ENCODE peak calls at places on chromosomes 1 and 21, in eight cellular contexts. D is hepatocyte; P is germinal center; Q is astrocyte of the cerebellum; J is stimulated activated CD8-positive, alpha-beta memory T cell treated with anti-CD3 and anti-CD28 coated beads, Interleukin-4, amount 100 ng/mL, for 1 hour; A is GM03348; U is Panc1; B is HEK293T. F is an unnamed sample.

GRCh38 chr1:34829250-34829649 is 30.3 kb downstream of the SMIM12 start:
- DNase-seq in D (no peak), P (no peak), Q (no peak), J (no peak), A (peak; percentile 48), U (no peak), B (no peak), F (peak; percentile 53)

GRCh38 chr21:43760391-43760958 is 15.6 kb downstream of the CSTB start:
- DNase-seq in D (no peak), P (no peak), Q (no peak), J (no peak), A (no peak), U (no peak), B (no peak), F (no peak)

GRCh38 chr1:40450491-40451237 is 388 bp downstream of the ZFP69B start:
- DNase-seq in D (peak; percentile 37), P (peak; percentile 37), Q (peak; percentile 13), J (peak; percentile 71), A (peak; percentile 57), U (peak; percentile 42), B (peak; percentile 16), F (no peak)

GRCh38 chr1:89285715-89286380 is 13.2 kb upstream of the GBP5 start:
- DNase-seq in D (no peak), P (no peak), Q (no peak), J (no peak), A (no peak), U (no peak), B (no peak), F (no peak)

GRCh38 chr1:43766086-43766784 is 58.9 kb downstream of the ST3GAL3 start:
- DNase-seq in D (no peak), P (no peak), Q (no peak), J (no peak), A (no peak), U (no peak), B (no peak), F (no peak)

GRCh38 chr21:33640697-33641338 is 723 bp downstream of the CRYZL1 start:
- DNase-seq in D (peak; percentile 49), P (peak; percentile 16), Q (no peak), J (no peak), A (peak; percentile 22), U (no peak), B (peak; percentile 22), F (no peak)

GRCh38 chr1:8351693-8352470 is 34.0 kb downstream of the SLC45A1 start:
- DNase-seq in D (peak; percentile 56), P (peak; percentile 46), Q (no peak), J (no peak), A (peak; percentile 56), U (no peak), B (peak; percentile 67), F (no peak)

GRCh38 chr1:107993920-107994319 is 28.9 kb upstream of the VAV3 start:
- DNase-seq in D (peak; percentile 55), P (no peak), Q (no peak), J (no peak), A (no peak), U (no peak), B (no peak), F (no peak)

GRCh38 chr1:94768046-94768445 is 52.1 kb upstream of the SLC44A3 start:
- DNase-seq in D (no peak), P (no peak), Q (no peak), J (no peak), A (no peak), U (no peak), B (no peak), F (no peak)

GRCh38 chr1:24100945-24101737 is 10.8 kb downstream of the MYOM3 start:
- DNase-seq in D (peak; percentile 63), P (no peak), Q (no peak), J (no peak), A (no peak), U (no peak), B (no peak), F (no peak)

F was measured in GF-D8.